ENCODE peak calls at places on chromosomes 5 and 9, in seven cellular contexts. K, G, C, U, M, A and F are unnamed samples.

GRCh38 chr9:122349201-122349600 is 21.6 kb upstream of the PTGS1 start:
- DNase-seq in K (no peak), G (no peak), C (no peak), U (no peak), M (no peak), A (no peak), F (no peak)

GRCh38 chr5:149550608-149551226 is 522 bp downstream of the CSNK1A1 start:
- DNase-seq in K (no peak), G (peak), C (peak), U (peak), M (no peak), A (peak), F (no peak)

GRCh38 chr5:127288676-127289075 is 1.9 kb upstream of the MEGF10 start:
- DNase-seq in K (no peak), G (no peak), C (no peak), U (no peak), M (no peak), A (no peak), F (no peak)

GRCh38 chr9:123353984-123354591 is 1.9 kb upstream of the CRB2 start:
- DNase-seq in K (peak), G (peak), C (peak), U (peak), M (peak), A (peak), F (peak)

GRCh38 chr9:88746744-88747398 is 211.9 kb downstream of the NXNL2 start:
- DNase-seq in K (no peak), G (no peak), C (no peak), U (no peak), M (no peak), A (no peak), F (no peak)

GRCh38 chr5:91468643-91469422 is 85.7 kb upstream of the ARRDC3 start:
- DNase-seq in K (peak), G (no peak), C (no peak), U (no peak), M (no peak), A (no peak), F (peak)

GRCh38 chr5:139956342-139956741 is 86.8 kb downstream of the NRG2 start:
- DNase-seq in K (no peak), G (no peak), C (no peak), U (no peak), M (no peak), A (no peak), F (no peak)

GRCh38 chr9:95512751-95513120 is 4.0 kb downstream of the PTCH1 start:
- DNase-seq in K (no peak), G (no peak), C (no peak), U (no peak), M (no peak), A (no peak), F (no peak)